ENCODE peak calls at places on chromosomes 2 and 18, in four cellular contexts. B is CD4-positive, alpha-beta T cell; M is Peyer's patch; Q is activated B cell treated with CpG ODN at 0.5 μM for 24 hours. F is an unnamed sample.

GRCh38 chr2:239944706-239945551 is 80.2 kb downstream of the NDUFA10 start:
- DNase-seq in B (peak; percentile 29), M (peak; percentile 21), Q (no peak), F (peak; percentile 90)

GRCh38 chr2:189544638-189545037 is 35.9 kb downstream of the SLC40A1 start:
- DNase-seq in B (no peak), M (no peak), Q (no peak), F (no peak)

GRCh38 chr2:147818741-147819140 is 26.1 kb upstream of the ACVR2A start:
- DNase-seq in B (no peak), M (no peak), Q (no peak), F (no peak)

GRCh38 chr2:111185496-111186022 is 64.8 kb downstream of the BCL2L11 start:
- DNase-seq in B (no peak), M (no peak), Q (no peak), F (no peak)

GRCh38 chr2:169513926-169514325 is 4.4 kb downstream of the KLHL41 start:
- DNase-seq in B (no peak), M (no peak), Q (no peak), F (no peak)

GRCh38 chr18:58054041-58054733 is 10.2 kb downstream of the NEDD4L start:
- DNase-seq in B (no peak), M (no peak), Q (no peak), F (no peak)

GRCh38 chr2:152443771-152444170 is 108.8 kb downstream of the FMNL2 start:
- DNase-seq in B (no peak), M (no peak), Q (no peak), F (no peak)

GRCh38 chr2:187422277-187422676 is 25.8 kb downstream of the CALCRL start:
- DNase-seq in B (no peak), M (no peak), Q (no peak), F (no peak)

GRCh38 chr18:56351911-56352502 is 286.4 kb downstream of the TXNL1 start:
- DNase-seq in B (no peak), M (no peak), Q (no peak), F (no peak)

GRCh38 chr2:127014630-127015029 is 92.3 kb downstream of the BIN1 start:
- DNase-seq in B (no peak), M (no peak), Q (no peak), F (peak; percentile 67)

GRCh38 chr18:44507729-44508325 is 172.9 kb upstream of the SETBP1 start:
- DNase-seq in B (no peak), M (peak; percentile 72), Q (peak; percentile 26), F (peak; percentile 61)

GRCh38 chr2:224004105-224004715 is 34.9 kb downstream of the SERPINE2 start:
- DNase-seq in B (no peak), M (no peak), Q (no peak), F (no peak)

GRCh38 chr18:79782566-79783308 is 15.0 kb upstream of the KCNG2 start:
- DNase-seq in B (no peak), M (no peak), Q (peak; percentile 11), F (peak; percentile 34)

GRCh38 chr2:82913566-82913965 is 1545.5 kb downstream of the SUCLG1 start:
- DNase-seq in B (no peak), M (no peak), Q (no peak), F (no peak)

GRCh38 chr2:12502759-12503158 is 214.0 kb upstream of the TRIB2 start:
- DNase-seq in B (no peak), M (no peak), Q (no peak), F (no peak)

GRCh38 chr2:164126960-164127359 is 391.2 kb upstream of the FIGN start:
- DNase-seq in B (no peak), M (no peak), Q (no peak), F (no peak)

GRCh38 chr2:222353998-222354397 is 55.2 kb upstream of the PAX3 start:
- DNase-seq in B (no peak), M (no peak), Q (no peak), F (no peak)

GRCh38 chr2:162091325-162092007 is 17.5 kb upstream of the DPP4 start:
- DNase-seq in B (no peak), M (no peak), Q (no peak), F (no peak)

GRCh38 chr18:32735781-32736180 is 37.0 kb downstream of the KLHL14 start:
- DNase-seq in B (no peak), M (no peak), Q (no peak), F (no peak)

DNA sequence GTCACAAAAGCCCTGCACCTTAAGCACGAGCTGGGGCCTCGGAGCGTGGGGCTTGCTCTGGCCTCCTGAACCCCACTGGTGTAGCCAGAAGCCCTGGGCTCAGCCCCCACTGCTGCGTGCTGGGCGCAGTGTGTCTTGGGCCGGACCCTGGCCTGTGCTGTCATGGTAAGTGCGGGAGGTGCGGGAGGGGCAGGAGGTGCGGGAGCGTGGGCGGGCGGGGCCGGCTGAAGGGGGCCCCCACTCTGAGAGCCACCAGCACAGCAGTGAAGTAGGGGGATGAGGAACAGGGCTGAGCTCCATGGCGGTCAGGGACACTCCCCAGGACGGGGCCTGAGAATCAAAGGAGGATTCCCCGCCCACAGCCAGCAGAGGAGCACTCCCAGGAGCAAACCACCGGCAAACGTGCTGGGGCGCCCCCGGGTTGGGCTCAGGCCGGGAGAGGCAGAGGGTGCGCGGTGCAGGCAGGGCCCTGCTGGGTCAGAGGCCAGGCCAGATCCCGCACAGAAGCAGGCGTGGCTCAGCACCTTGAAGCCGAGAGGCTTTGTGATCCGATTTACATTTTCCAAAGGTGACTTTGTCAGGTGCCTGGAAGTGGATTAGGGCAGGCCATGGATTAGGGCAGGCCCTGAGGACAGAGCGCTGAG is 152.1 kb upstream of the RAB6C start:
- DNase-seq in B (no peak), M (no peak), Q (no peak), F (no peak)
- TF ChIP-seq CTCF in B (no peak), M (no peak), Q (no peak), F (no peak)

DNA sequence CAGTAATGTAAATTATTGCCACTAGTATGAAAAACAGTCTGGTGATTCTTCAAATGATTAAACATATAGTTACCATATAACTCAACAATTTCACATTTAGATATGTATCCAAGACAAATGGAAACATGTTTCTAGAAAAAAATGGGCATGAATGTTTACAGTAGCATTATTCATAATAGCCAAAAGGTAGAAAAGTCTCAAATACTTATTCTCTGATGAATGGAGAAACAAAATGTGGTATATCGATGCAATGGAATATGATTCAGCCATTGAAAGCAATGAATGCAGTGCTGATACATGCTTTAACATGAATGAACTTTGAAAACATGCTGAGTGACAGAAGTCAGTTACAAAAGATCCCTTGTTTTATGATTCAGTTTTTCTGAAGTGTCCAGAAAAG is 304.7 kb upstream of the ZEB2 start:
- DNase-seq in B (no peak), M (no peak), Q (no peak), F (no peak)
- TF ChIP-seq CTCF in B (no peak), M (no peak), Q (no peak), F (no peak)

GRCh38 chr2:158729873-158730620 is 65.1 kb upstream of the DAPL1 start:
- DNase-seq in B (no peak), M (no peak), Q (no peak), F (no peak)
- TF ChIP-seq CTCF in B (no peak), M (no peak), Q (no peak), F (no peak)

GRCh38 chr2:26782876-26783704 is 2.8 kb upstream of the CENPA start:
- DNase-seq in B (no peak), M (no peak), Q (no peak), F (no peak)

GRCh38 chr2:26785431-26786206 is at the start of gene CENPA:
- DNase-seq in B (peak; percentile 96), M (peak; percentile 95), Q (peak; percentile 87), F (peak; percentile 96)

GRCh38 chr2:26784570-26785234 is 1.2 kb upstream of the CENPA start:
- DNase-seq in B (no peak), M (no peak), Q (no peak), F (no peak)

DNA sequence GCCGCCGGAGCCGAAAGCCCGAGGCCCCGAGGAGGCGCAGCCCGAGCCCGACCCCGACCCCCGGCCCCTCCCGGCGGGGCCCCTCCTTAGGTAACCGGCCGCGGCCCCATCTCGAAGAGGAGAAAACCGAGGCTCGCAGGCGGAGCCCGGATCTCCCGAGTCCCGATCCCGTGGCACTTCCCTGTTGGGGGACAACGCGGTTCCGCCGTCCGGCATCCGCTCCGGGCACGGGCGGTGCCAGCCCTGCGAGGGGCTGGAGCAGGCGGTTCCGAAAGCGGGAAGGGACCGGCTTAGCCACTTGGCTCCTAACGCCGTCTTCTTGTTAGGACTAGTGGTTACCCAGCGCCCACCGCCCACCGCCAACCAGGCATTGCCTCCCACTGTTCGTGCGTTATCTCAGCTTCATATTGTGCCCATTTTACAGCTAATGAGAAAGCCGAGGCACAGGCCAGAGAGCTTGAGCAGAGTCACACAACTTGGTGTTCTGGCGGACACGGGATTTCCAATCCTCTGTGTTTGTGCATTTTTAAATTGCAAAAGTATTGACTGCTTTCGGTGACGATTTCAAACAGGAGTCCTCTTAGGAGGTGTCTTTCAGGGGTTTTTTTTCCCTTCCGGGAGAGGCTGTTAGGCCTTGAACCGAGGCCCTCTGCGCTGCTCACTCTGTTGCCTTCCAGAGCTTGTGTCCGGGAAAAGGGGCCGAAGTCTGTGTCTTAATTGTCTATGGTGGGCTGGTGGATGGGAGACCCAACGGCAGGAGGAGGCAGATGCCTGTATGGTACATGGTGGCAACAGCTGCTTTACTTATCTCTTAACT is 559 bp downstream of the CENPA start:
- DNase-seq in B (no peak), M (no peak), Q (no peak), F (no peak)
- TF ChIP-seq CTCF in B (no peak), M (no peak), Q (no peak), F (no peak)

GRCh38 chr2:99190548-99190947 is 9.6 kb downstream of the MRPL30 start:
- DNase-seq in B (no peak), M (no peak), Q (no peak), F (no peak)
- TF ChIP-seq CTCF in B (no peak), M (no peak), Q (no peak), F (no peak)

DNA sequence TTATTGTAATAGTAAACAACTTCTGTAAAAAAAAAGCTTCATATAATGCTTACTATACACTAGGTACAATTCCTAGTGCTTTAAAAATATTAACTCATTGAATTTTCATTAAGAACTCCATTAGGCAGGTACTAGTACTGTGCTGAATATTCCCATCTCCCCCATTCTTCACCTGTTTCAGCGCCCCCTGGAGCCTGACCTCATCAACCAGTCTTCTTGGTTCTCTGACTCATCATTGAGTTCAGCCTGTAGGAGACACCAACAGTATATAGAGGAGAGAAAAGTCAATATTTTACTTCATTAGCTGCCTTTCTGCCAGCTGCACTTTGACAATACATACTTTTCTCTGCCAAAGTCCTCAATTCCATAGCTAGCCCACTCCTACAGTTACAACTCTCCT is 1009.9 kb upstream of the KLHL29 start:
- DNase-seq in B (no peak), M (no peak), Q (no peak), F (no peak)
- TF ChIP-seq CTCF in B (no peak), M (no peak), Q (no peak), F (no peak)

GRCh38 chr2:166610180-166610919 is 116.3 kb upstream of the SCN7A start:
- DNase-seq in B (no peak), M (no peak), Q (no peak), F (no peak)
- TF ChIP-seq CTCF in B (no peak), M (no peak), Q (no peak), F (no peak)

GRCh38 chr2:176110975-176111663 is 4.0 kb downstream of the HOXD11 start:
- DNase-seq in B (no peak), M (no peak), Q (no peak), F (no peak)
- TF ChIP-seq CTCF in B (no peak), M (no peak), Q (no peak), F (peak; percentile 71)